ENCODE peak calls at places on chromosome 17, in seven cellular contexts. N is left cardiac atrium; J is ELF-1; Q is NCI-H748 treated with DMSO at 0.1 percent for 48 hours; H is amygdala; M is GM04503; P is activated naive CD4-positive, alpha-beta T cell treated with anti-CD3 and anti-CD28 coated beads, Interleukin-2, amount 50 U/mL, for 16 hours. B is an unnamed sample.

GRCh38 chr17:33140413-33141099 is 148.9 kb downstream of the SPACA3 start:
- DNase-seq in P (no peak), H (no peak), M (no peak), N (no peak), J (peak; percentile 3), Q (peak; percentile 35), B (no peak)

GRCh38 chr17:8041249-8041928 is 2.5 kb downstream of the ALOX15B start:
- DNase-seq in N (no peak), M (peak; percentile 34), H (no peak), J (peak; percentile 57), Q (peak; percentile 31), P (peak; percentile 47), B (peak; percentile 81)

GRCh38 chr17:68291836-68292688 is 767 bp downstream of the ARSG start:
- DNase-seq in J (peak; percentile 91), Q (peak; percentile 41), N (peak; percentile 85), M (no peak), H (no peak), P (peak; percentile 91), B (peak; percentile 69)

GRCh38 chr17:66724581-66725341 is 110.2 kb upstream of the CACNG5 start:
- DNase-seq in P (no peak), H (no peak), M (peak; percentile 34), J (no peak), Q (peak; percentile 78), N (no peak), B (peak; percentile 21)

GRCh38 chr17:60392845-60393702 is 1.1 kb upstream of the USP32 start:
- DNase-seq in H (no peak), M (no peak), J (peak; percentile 28), Q (peak; percentile 31), P (peak; percentile 31), N (peak; percentile 28), B (peak; percentile 60)

GRCh38 chr17:79057727-79058400 is 16.8 kb upstream of the ENGASE start:
- DNase-seq in P (no peak), J (no peak), M (no peak), Q (no peak), N (no peak), H (no peak), B (no peak)

GRCh38 chr17:81058263-81058871 is 23.4 kb downstream of the BAIAP2 start:
- DNase-seq in P (no peak), H (no peak), Q (no peak), N (no peak), J (no peak), M (no peak), B (no peak)

GRCh38 chr17:431494-431893 is 78.9 kb upstream of the RPH3AL start:
- DNase-seq in H (no peak), Q (no peak), M (no peak), J (no peak), N (no peak), P (no peak), B (no peak)

GRCh38 chr17:68564415-68565111 is 36.6 kb downstream of the FAM20A start:
- DNase-seq in P (no peak), H (no peak), J (no peak), Q (no peak), N (no peak), M (no peak), B (no peak)

GRCh38 chr17:67696853-67697505 is 20.8 kb upstream of the NOL11 start:
- DNase-seq in H (no peak), Q (peak; percentile 27), J (no peak), N (no peak), P (no peak), M (no peak), B (no peak)

GRCh38 chr17:82791532-82791931 is 39.7 kb downstream of the TBCD start:
- DNase-seq in N (no peak), P (no peak), M (no peak), J (peak; percentile 26), Q (no peak), H (peak; percentile 30), B (no peak)

GRCh38 chr17:31605761-31606160 is 214.3 kb downstream of the RAB11FIP4 start:
- DNase-seq in P (no peak), N (no peak), H (no peak), M (no peak), Q (no peak), J (no peak), B (no peak)

GRCh38 chr17:57665128-57665527 is 80.0 kb downstream of the CCDC182 start:
- DNase-seq in N (no peak), Q (peak; percentile 90), H (peak; percentile 25), P (no peak), M (no peak), J (peak; percentile 61), B (no peak)

GRCh38 chr17:45639297-45639849 is 144.7 kb upstream of the CRHR1 start:
- DNase-seq in Q (no peak), N (no peak), M (no peak), J (no peak), P (no peak), H (no peak), B (no peak)

GRCh38 chr17:82433560-82434215 is 15.3 kb upstream of the OGFOD3 start:
- DNase-seq in M (no peak), Q (no peak), N (no peak), P (no peak), J (no peak), H (no peak), B (no peak)

GRCh38 chr17:59763861-59764260 is 56.4 kb downstream of the VMP1 start:
- DNase-seq in Q (no peak), P (no peak), J (no peak), N (no peak), H (no peak), M (peak; percentile 65), B (peak; percentile 75)

GRCh38 chr17:74094651-74095050 is 108.8 kb upstream of the RPL38 start:
- DNase-seq in P (no peak), N (no peak), Q (no peak), M (no peak), H (no peak), J (no peak), B (no peak)

GRCh38 chr17:3030096-3030495 is 33.3 kb downstream of the OR1D5 start:
- DNase-seq in J (no peak), M (no peak), Q (no peak), H (no peak), N (peak; percentile 51), P (no peak), B (no peak)

GRCh38 chr17:7555320-7555948 is 3.1 kb upstream of the TNFSF13 start:
- DNase-seq in J (no peak), Q (no peak), N (no peak), H (no peak), P (no peak), M (no peak), B (no peak)

GRCh38 chr17:79595471-79595870 is 15.4 kb downstream of the RBFOX3 start:
- DNase-seq in Q (no peak), H (no peak), P (no peak), J (no peak), N (no peak), M (no peak), B (no peak)

GRCh38 chr17:19346351-19347255 is 15.9 kb downstream of the B9D1 start:
- DNase-seq in M (peak; percentile 88), H (no peak), J (no peak), Q (no peak), N (peak; percentile 85), P (no peak), B (peak; percentile 84)

GRCh38 chr17:80455328-80455710 is 21.1 kb downstream of the NPTX1 start:
- DNase-seq in H (peak; percentile 47), Q (no peak), M (no peak), J (peak; percentile 79), P (no peak), N (peak; percentile 70), B (peak; percentile 88)

GRCh38 chr17:62995377-62995885 is 29.4 kb downstream of the TANC2 start:
- DNase-seq in P (peak; percentile 16), N (no peak), Q (no peak), M (no peak), H (no peak), J (peak; percentile 19), B (peak; percentile 40)

GRCh38 chr17:64133546-64134215 is 3.7 kb upstream of the ERN1 start:
- DNase-seq in J (peak; percentile 60), H (peak; percentile 22), Q (peak; percentile 75), M (no peak), P (no peak), N (no peak), B (peak; percentile 79)

GRCh38 chr17:22278302-22279275 is 586.3 kb downstream of the KCNJ18 start:
- DNase-seq in P (no peak), M (no peak), H (no peak), Q (no peak), J (no peak), N (no peak), B (no peak)

GRCh38 chr17:16962804-16963203 is 9.1 kb downstream of the TNFRSF13B start:
- DNase-seq in J (peak; percentile 20), N (no peak), H (no peak), P (no peak), M (no peak), Q (no peak), B (peak; percentile 64)

GRCh38 chr17:27471321-27472269 is 15.3 kb downstream of the KSR1 start:
- DNase-seq in Q (no peak), H (peak; percentile 11), P (peak; percentile 86), M (no peak), N (no peak), J (peak; percentile 65), B (peak; percentile 35)

GRCh38 chr17:46788796-46789195 is 29.7 kb downstream of the WNT3 start:
- DNase-seq in Q (no peak), P (no peak), H (no peak), J (no peak), N (no peak), M (no peak), B (no peak)

B was measured in A549.